ENCODE peak calls at places on chromosomes 1 and 21, in four cellular contexts. S is GM12878, G is HepG2, Q is H1. W is an unnamed sample.

GRCh38 chr1:173409613-173410012 is 67.5 kb upstream of the PRDX6 start:
- DNase-seq in G (no peak), Q (no peak), S (no peak), W (no peak)

GRCh38 chr1:109191377-109191776 is 22.3 kb upstream of the SARS1 start:
- DNase-seq in Q (peak; percentile 55), G (no peak), S (no peak), W (no peak)

GRCh38 chr1:241672301-241672700 is 20.2 kb downstream of the WDR64 start:
- DNase-seq in G (peak; percentile 65), S (no peak), Q (no peak), W (no peak)

GRCh38 chr21:40254540-40255455 is 387.6 kb downstream of the PCP4 start:
- DNase-seq in G (no peak), Q (no peak), S (no peak), W (no peak)

GRCh38 chr1:157878059-157878458 is 36.5 kb upstream of the CD5L start:
- DNase-seq in S (no peak), G (peak; percentile 45), Q (no peak), W (peak; percentile 57)

GRCh38 chr21:20330652-20331051 is 667.6 kb upstream of the NCAM2 start:
- DNase-seq in S (no peak), G (no peak), Q (no peak), W (no peak)

GRCh38 chr1:208027861-208028260 is 116.9 kb upstream of the CD34 start:
- DNase-seq in Q (no peak), S (no peak), G (no peak), W (no peak)

GRCh38 chr1:107004421-107004820 is 52.1 kb upstream of the PRMT6 start:
- DNase-seq in Q (no peak), G (no peak), S (no peak), W (no peak)

GRCh38 chr1:192311281-192311680 is 5.5 kb upstream of the RGS21 start:
- DNase-seq in G (peak; percentile 6), S (no peak), Q (no peak), W (peak; percentile 6)

GRCh38 chr1:242542271-242542670 is 17.8 kb upstream of the PLD5 start:
- DNase-seq in Q (no peak), S (no peak), G (no peak), W (no peak)

GRCh38 chr1:150567341-150567716 is 12.1 kb downstream of the MCL1 start:
- DNase-seq in Q (no peak), G (no peak), S (peak; percentile 96), W (no peak)

DNA sequence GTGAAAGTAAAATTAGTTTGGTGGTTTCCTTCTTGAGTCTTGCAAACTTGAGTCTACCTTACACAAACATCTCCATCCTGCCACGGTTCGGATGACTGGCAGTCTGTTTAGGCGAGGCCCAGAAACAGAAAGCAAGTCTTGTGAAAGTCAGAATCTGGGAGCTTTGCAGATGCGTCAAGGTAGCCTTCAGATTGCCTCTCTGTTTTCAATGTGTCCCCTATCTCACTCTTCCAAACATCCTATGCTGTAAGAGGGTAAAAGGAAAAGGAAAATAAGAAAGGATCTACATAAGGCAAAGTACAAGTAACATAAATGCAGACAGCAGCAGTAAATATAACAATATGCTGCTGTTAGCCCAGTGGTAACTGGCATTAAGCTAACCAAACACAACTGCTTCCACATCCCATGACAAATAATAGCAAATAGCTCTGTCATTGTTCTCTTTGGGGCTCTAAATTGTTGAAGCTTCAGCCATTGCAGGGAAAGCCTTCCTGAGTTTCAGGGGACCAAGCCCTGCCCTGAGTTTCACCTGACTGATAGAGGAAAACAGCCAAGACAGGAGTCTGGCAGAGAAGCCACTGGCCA is 26.2 kb upstream of the C1orf105 start:
- DNase-seq in G (peak; percentile 4), S (peak; percentile 88), Q (no peak), W (no peak)
- H3K4me3 ChIP-seq in G (no peak overlapping the region), S (peak overlapping the region; percentile 13), Q (no peak overlapping the region), W (no peak overlapping the region)

GRCh38 chr1:156145622-156146005 is 7.8 kb upstream of the SEMA4A start:
- DNase-seq in G (no peak), S (no peak), Q (no peak), W (no peak)
- TF ChIP-seq SUZ12 in G (no peak), S (no peak), Q (no peak), W (no peak)

DNA sequence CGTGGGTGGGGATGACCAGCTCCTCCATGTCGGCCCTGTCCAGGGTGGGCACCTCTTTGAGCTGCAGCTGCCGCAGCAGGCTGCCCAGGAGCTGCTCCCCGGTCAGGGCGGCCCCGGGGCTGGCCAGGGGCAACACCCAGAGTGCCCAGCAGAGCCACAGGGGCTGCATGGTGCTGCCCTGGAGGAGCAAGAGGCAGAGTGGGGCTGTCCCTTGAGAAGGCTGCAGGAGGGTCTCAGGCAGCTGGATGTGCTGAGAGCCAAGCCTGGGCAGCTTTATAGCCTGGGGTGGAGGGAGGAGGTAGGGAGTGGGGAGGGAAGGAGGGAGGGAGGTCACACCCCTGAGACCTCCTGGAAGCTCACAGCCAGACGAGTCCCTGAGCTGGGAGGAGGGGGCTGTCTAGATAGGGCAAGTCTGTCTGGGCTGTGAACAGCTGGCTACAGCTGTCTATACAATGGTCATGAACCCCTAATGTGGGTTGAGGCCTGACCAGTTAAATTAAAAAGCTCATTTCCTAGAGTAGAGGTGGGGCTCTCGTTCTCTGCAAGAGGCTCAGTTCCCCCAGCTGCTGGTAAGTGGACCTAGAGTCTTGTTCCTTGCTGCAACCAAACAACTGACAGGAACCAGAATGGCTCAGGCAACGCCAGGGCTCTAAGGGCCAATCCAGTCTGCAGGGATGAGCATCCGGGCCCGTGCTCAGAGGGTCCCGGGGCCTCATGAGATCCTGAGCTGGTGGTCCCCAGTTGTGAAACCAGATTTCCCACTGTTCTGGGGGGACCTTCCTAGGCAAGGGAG is at the start of gene LEFTY1:
- DNase-seq in Q (no peak), G (no peak), S (no peak), W (no peak)
- TF ChIP-seq ZNF274 in Q (no peak), G (no peak), S (no peak), W (no peak)

GRCh38 chr1:180560200-180560867 is 1.6 kb downstream of the OVAAL start:
- DNase-seq in G (peak; percentile 11), S (no peak), Q (no peak), W (no peak)

GRCh38 chr1:180560868-180561600 is 2.3 kb downstream of the OVAAL start:
- DNase-seq in S (no peak), G (no peak), Q (no peak), W (no peak)

GRCh38 chr1:180555411-180555810 is 3.4 kb upstream of the OVAAL start:
- DNase-seq in S (no peak), G (no peak), Q (no peak), W (no peak)

GRCh38 chr1:180562582-180562981 is 3.8 kb downstream of the OVAAL start:
- DNase-seq in Q (no peak), G (no peak), S (no peak), W (no peak)

GRCh38 chr1:180558664-180559063 is at the start of gene OVAAL:
- DNase-seq in S (no peak), G (no peak), Q (no peak), W (no peak)
- H3K4me3 ChIP-seq in S (no peak within 1 kb of the TSS), G (no peak within 1 kb of the TSS), Q (no peak within 1 kb of the TSS), W (no peak within 1 kb of the TSS)

GRCh38 chr1:93190432-93190831 is 9.9 kb downstream of the CCDC18 start:
- DNase-seq in G (no peak), S (no peak), Q (no peak), W (no peak)

GRCh38 chr1:93180723-93181613 is at the start of gene CCDC18:
- DNase-seq in Q (no peak), G (peak; percentile 21), S (peak; percentile 56), W (peak; percentile 22)

DNA sequence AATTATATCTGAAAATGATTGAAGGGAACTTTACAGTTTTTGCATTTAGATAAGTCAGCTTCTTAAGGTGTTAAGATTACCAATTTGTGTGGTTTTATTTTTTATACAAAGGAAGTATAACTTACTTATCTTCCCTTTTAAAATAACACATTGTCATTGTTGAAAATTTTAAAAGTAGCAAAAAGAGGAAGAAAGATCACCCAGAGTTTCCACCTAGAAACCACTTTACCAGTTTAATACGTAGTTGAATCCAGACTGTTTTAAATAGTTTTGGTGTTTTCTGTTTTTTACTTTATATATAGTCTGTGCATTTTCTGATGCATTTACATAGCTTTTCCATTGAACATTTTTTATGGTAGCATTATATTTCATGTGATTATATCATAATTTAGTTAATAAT is 6.1 kb downstream of the CCDC18 start:
- DNase-seq in S (no peak), G (no peak), Q (no peak), W (no peak)
- TF ChIP-seq SUZ12 in S (no peak), G (no peak), Q (no peak), W (no peak)

GRCh38 chr1:8212443-8212920 is 105.4 kb upstream of the SLC45A1 start:
- DNase-seq in Q (no peak), G (no peak), S (no peak), W (no peak)
- TF ChIP-seq ZNF274 in Q (no peak), G (no peak), S (no peak), W (no peak)